ENCODE peak calls at places on chromosomes 3 and 15, in five cellular contexts. J, B, W, G and P are unnamed samples.

GRCh38 chr3:104825116-104825515 is 541.6 kb upstream of the ALCAM start:
- DNase-seq in J (no peak), B (no peak), W (no peak), G (no peak), P (no peak)

GRCh38 chr3:194686816-194687637 is 1.3 kb downstream of the FAM43A start:
- DNase-seq in J (peak; percentile 27), B (peak; percentile 27), W (peak; percentile 73), G (peak; percentile 92), P (peak; percentile 74)

GRCh38 chr3:55497250-55497649 is 10.1 kb upstream of the WNT5A start:
- DNase-seq in J (no peak), B (no peak), W (no peak), G (no peak), P (no peak)

GRCh38 chr3:190265795-190266194 is 56.5 kb downstream of the CLDN1 start:
- DNase-seq in J (no peak), B (no peak), W (no peak), G (no peak), P (no peak)

GRCh38 chr3:8239718-8240698 is 261.6 kb upstream of the LMCD1 start:
- DNase-seq in J (no peak), B (peak; percentile 21), W (no peak), G (no peak), P (no peak)

GRCh38 chr3:48398701-48399386 is 26.8 kb downstream of the FBXW12 start:
- DNase-seq in J (peak; percentile 41), B (no peak), W (peak; percentile 43), G (peak; percentile 70), P (no peak)

GRCh38 chr3:162217603-162218002 is 721.0 kb downstream of the OTOL1 start:
- DNase-seq in J (no peak), B (no peak), W (no peak), G (no peak), P (no peak)

GRCh38 chr15:40762919-40763800 is 708 bp upstream of the GCHFR start:
- DNase-seq in J (peak; percentile 90), B (no peak), W (peak; percentile 84), G (peak; percentile 91), P (peak; percentile 93)

GRCh38 chr3:11661052-11661656 is 17.4 kb upstream of the VGLL4 start:
- DNase-seq in J (no peak), B (no peak), W (no peak), G (no peak), P (no peak)

GRCh38 chr3:136659253-136659652 is 92.9 kb downstream of the STAG1 start:
- DNase-seq in J (no peak), B (no peak), W (no peak), G (no peak), P (peak; percentile 51)

GRCh38 chr3:46361408-46362283 is 7.7 kb downstream of the CCR2 start:
- DNase-seq in J (no peak), B (no peak), W (no peak), G (no peak), P (peak; percentile 66)

GRCh38 chr15:78563092-78563491 is 2.2 kb upstream of the CHRNA5 start:
- DNase-seq in J (no peak), B (no peak), W (no peak), G (no peak), P (no peak)

GRCh38 chr3:122123885-122124284 is 59.6 kb upstream of the CASR start:
- DNase-seq in J (no peak), B (no peak), W (no peak), G (no peak), P (no peak)

GRCh38 chr3:193560870-193561269 is 6.2 kb upstream of the ATP13A4 start:
- DNase-seq in J (no peak), B (no peak), W (no peak), G (no peak), P (no peak)

GRCh38 chr3:154901263-154901662 is 178.9 kb upstream of the MME start:
- DNase-seq in J (no peak), B (no peak), W (no peak), G (no peak), P (no peak)

GRCh38 chr3:19947549-19948071 is 713 bp downstream of the RAB5A start:
- DNase-seq in J (peak; percentile 59), B (peak; percentile 46), W (no peak), G (no peak), P (peak; percentile 81)

GRCh38 chr3:112633191-112633590 is 7.8 kb downstream of the CCDC80 start:
- DNase-seq in J (no peak), B (no peak), W (no peak), G (no peak), P (no peak)

GRCh38 chr3:128800241-128801187 is 74.5 kb downstream of the RAB7A start:
- DNase-seq in J (no peak), B (no peak), W (no peak), G (no peak), P (no peak)

GRCh38 chr3:64299206-64299605 is 73.9 kb upstream of the PRICKLE2 start:
- DNase-seq in J (no peak), B (no peak), W (no peak), G (no peak), P (no peak)

GRCh38 chr3:170695486-170696069 is 109.7 kb upstream of the SLC7A14 start:
- DNase-seq in J (no peak), B (no peak), W (no peak), G (no peak), P (no peak)

GRCh38 chr3:141391298-141392017 is 23.2 kb downstream of the ZBTB38 start:
- DNase-seq in J (no peak), B (no peak), W (no peak), G (no peak), P (no peak)

GRCh38 chr15:77622212-77622941 is 10.3 kb downstream of the LINGO1 start:
- DNase-seq in J (no peak), B (no peak), W (no peak), G (no peak), P (no peak)

GRCh38 chr15:57234156-57234555 is 142.1 kb upstream of the CGNL1 start:
- DNase-seq in J (no peak), B (no peak), W (no peak), G (no peak), P (no peak)

GRCh38 chr3:9600597-9600996 is 47.0 kb upstream of the LHFPL4 start:
- DNase-seq in J (peak; percentile 74), B (no peak), W (peak; percentile 58), G (peak; percentile 91), P (peak; percentile 45)

GRCh38 chr15:50774450-50774849 is 8.9 kb upstream of the SPPL2A start:
- DNase-seq in J (no peak), B (no peak), W (no peak), G (no peak), P (no peak)

GRCh38 chr3:36920884-36921567 is 23.8 kb downstream of the TRANK1 start:
- DNase-seq in J (no peak), B (no peak), W (no peak), G (no peak), P (no peak)

GRCh38 chr3:177618873-177619771 is 421.8 kb upstream of the TBL1XR1 start:
- DNase-seq in J (no peak), B (no peak), W (no peak), G (no peak), P (no peak)

GRCh38 chr15:77410701-77411613 is 8.9 kb downstream of the PEAK1 start:
- DNase-seq in J (no peak), B (no peak), W (no peak), G (no peak), P (no peak)

GRCh38 chr15:59736181-59736580 is 47.1 kb upstream of the BNIP2 start:
- DNase-seq in J (no peak), B (no peak), W (no peak), G (no peak), P (no peak)

GRCh38 chr3:152245498-152246175 is 23.1 kb upstream of the MBNL1 start:
- DNase-seq in J (no peak), B (no peak), W (no peak), G (no peak), P (no peak)
- H3K4me1 ChIP-seq in J (no peaks in the 10 kb centered on the region), B (peaks cover 26% of the 10 kb centered on the region), W (no peaks in the 10 kb centered on the region), G (peaks cover 18% of the 10 kb centered on the region), P (no peaks in the 10 kb centered on the region)

DNA sequence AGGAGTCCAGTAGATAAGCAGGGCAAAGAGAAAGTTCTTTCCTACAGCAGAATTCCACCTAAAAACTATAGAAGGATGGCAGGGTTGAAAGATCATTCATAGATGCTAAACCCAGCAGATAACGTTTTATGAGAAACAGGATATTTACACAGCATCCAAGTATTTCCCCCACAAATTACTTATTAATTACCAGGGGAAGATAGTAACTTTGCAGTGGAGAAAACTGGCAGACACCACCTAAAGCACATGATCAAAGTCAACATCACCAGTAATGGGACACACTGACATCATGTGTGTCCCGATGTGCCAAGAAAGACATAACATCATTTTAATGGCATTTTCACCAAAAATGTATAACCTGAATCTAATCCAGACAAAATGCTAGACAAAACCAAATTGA is 220.5 kb upstream of the THBS1 start:
- DNase-seq in J (no peak), B (no peak), W (no peak), G (no peak), P (no peak)
- H3K27ac ChIP-seq in J (no peak overlapping the region), B (no peak overlapping the region), W (no peak overlapping the region), G (no peak overlapping the region), P (no peak overlapping the region)

DNA sequence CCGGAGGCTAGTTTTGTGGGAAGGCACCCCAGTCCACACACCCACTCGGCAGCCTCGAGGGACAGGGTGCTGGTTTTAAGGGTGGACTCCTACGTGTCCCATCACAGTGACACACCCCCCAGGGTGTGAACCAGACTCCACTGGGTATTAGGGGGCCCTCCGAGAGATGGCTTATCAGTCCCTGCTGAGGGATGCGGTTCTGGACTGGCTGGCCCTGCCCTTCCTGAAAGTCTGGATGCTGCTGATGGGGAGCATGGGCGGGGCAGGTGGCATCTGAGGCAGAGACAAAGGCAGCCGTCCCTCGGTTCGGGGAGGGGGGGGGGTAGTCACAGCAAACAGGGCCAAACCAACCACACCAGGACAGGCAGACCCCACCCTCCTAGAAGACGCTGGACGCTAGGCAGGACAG is 939 bp upstream of the ULK3 start:
- DNase-seq in J (no peak), B (no peak), W (peak; percentile 49), G (no peak), P (peak; percentile 63)
- H3K4me3 ChIP-seq in J (peak overlapping the region; percentile 95), B (peak overlapping the region; percentile 60), W (no peak overlapping the region), G (no peak overlapping the region), P (no peak overlapping the region)

DNA sequence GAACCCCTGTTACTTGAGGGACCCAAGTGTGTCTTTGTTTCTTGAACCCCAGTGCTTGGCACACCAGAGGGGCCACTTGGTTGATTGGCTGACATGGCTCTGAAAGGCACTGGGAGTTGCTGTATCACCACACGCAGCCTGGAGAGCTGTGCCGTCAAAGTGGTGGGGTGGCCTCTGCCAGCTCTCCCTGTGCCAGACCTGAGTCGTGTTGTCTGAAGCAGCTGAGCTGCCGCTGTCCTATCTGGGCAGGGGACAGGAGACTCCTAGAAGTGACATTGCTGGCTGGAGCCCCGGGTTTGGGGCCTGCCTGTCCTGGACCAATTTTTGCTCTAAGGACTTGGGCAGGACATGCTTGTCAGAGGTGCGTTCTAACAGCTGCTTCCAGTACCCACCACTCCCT is 5.5 kb upstream of the SNX22 start:
- DNase-seq in J (no peak), B (no peak), W (no peak), G (no peak), P (no peak)
- H3K4me1 ChIP-seq in J (no peaks in the 10 kb centered on the region), B (peaks cover 6% of the 10 kb centered on the region), W (no peaks in the 10 kb centered on the region), G (peaks cover 1% of the 10 kb centered on the region), P (no peaks in the 10 kb centered on the region)